ENCODE peak calls at places on chromosomes 13 and 19, in eight cellular contexts. One of them, this sample, is unnamed.

GRCh38 chr13:33110713-33111413 is 94.6 kb downstream of the KL start:
- DNase-seq in H1: no peak
- DNase-seq in suprapubic skin: no peak
- DNase-seq in K562: no peak
- DNase-seq in A549: no peak
- DNase-seq in stomach: no peak
- DNase-seq in upper lobe of left lung: peak
- DNase-seq in transverse colon: no peak
- DNase-seq in this sample: no peak

GRCh38 chr13:40271931-40272775 is 394.3 kb downstream of the FOXO1 start:
- DNase-seq in H1: no peak
- DNase-seq in suprapubic skin: peak
- DNase-seq in K562: no peak
- DNase-seq in A549: no peak
- DNase-seq in stomach: peak
- DNase-seq in upper lobe of left lung: no peak
- DNase-seq in transverse colon: peak
- DNase-seq in this sample: peak

GRCh38 chr13:73870970-73871935 is 263.0 kb downstream of the KLF12 start:
- DNase-seq in H1: no peak
- DNase-seq in suprapubic skin: no peak
- DNase-seq in K562: no peak
- DNase-seq in A549: no peak
- DNase-seq in stomach: no peak
- DNase-seq in upper lobe of left lung: no peak
- DNase-seq in transverse colon: no peak
- DNase-seq in this sample: peak

GRCh38 chr19:41325947-41326706 is 16.2 kb downstream of the CCDC97 start:
- DNase-seq in H1: peak
- DNase-seq in suprapubic skin: no peak
- DNase-seq in K562: no peak
- DNase-seq in A549: no peak
- DNase-seq in stomach: no peak
- DNase-seq in upper lobe of left lung: no peak
- DNase-seq in transverse colon: peak
- DNase-seq in this sample: no peak

GRCh38 chr19:51020988-51021651 is 1.6 kb upstream of the KLK10 start:
- DNase-seq in H1: no peak
- DNase-seq in suprapubic skin: no peak
- DNase-seq in K562: peak
- DNase-seq in A549: peak
- DNase-seq in stomach: peak
- DNase-seq in upper lobe of left lung: no peak
- DNase-seq in transverse colon: no peak
- DNase-seq in this sample: no peak

GRCh38 chr13:59843040-59843439 is 320.7 kb downstream of the DIAPH3 start:
- DNase-seq in H1: no peak
- DNase-seq in suprapubic skin: no peak
- DNase-seq in K562: no peak
- DNase-seq in A549: no peak
- DNase-seq in stomach: no peak
- DNase-seq in upper lobe of left lung: no peak
- DNase-seq in transverse colon: no peak
- DNase-seq in this sample: no peak

GRCh38 chr19:41299755-41300089 is 10.2 kb upstream of the CCDC97 start:
- DNase-seq in H1: no peak
- DNase-seq in suprapubic skin: no peak
- DNase-seq in K562: no peak
- DNase-seq in A549: no peak
- DNase-seq in stomach: peak
- DNase-seq in upper lobe of left lung: peak
- DNase-seq in transverse colon: peak
- DNase-seq in this sample: peak

GRCh38 chr13:75489502-75490263 is 7.7 kb upstream of the TBC1D4 start:
- DNase-seq in H1: no peak
- DNase-seq in suprapubic skin: no peak
- DNase-seq in K562: no peak
- DNase-seq in A549: no peak
- DNase-seq in stomach: peak
- DNase-seq in upper lobe of left lung: peak
- DNase-seq in transverse colon: peak
- DNase-seq in this sample: no peak

GRCh38 chr13:44146162-44146561 is 227.5 kb upstream of the SERP2 start:
- DNase-seq in H1: no peak
- DNase-seq in suprapubic skin: no peak
- DNase-seq in K562: no peak
- DNase-seq in A549: no peak
- DNase-seq in stomach: no peak
- DNase-seq in upper lobe of left lung: no peak
- DNase-seq in transverse colon: no peak
- DNase-seq in this sample: no peak

GRCh38 chr19:33956941-33957340 is 160.3 kb downstream of the KCTD15 start:
- DNase-seq in H1: peak
- DNase-seq in suprapubic skin: no peak
- DNase-seq in K562: no peak
- DNase-seq in A549: no peak
- DNase-seq in stomach: no peak
- DNase-seq in upper lobe of left lung: no peak
- DNase-seq in transverse colon: no peak
- DNase-seq in this sample: no peak

GRCh38 chr13:21753117-21753729 is 82.3 kb downstream of the FGF9 start:
- DNase-seq in H1: no peak
- DNase-seq in suprapubic skin: no peak
- DNase-seq in K562: no peak
- DNase-seq in A549: no peak
- DNase-seq in stomach: no peak
- DNase-seq in upper lobe of left lung: no peak
- DNase-seq in transverse colon: no peak
- DNase-seq in this sample: no peak

GRCh38 chr19:49224856-49225255 is 67.3 kb downstream of the TRPM4 start:
- DNase-seq in H1: peak
- DNase-seq in suprapubic skin: no peak
- DNase-seq in K562: peak
- DNase-seq in A549: peak
- DNase-seq in stomach: peak
- DNase-seq in upper lobe of left lung: peak
- DNase-seq in transverse colon: peak
- DNase-seq in this sample: no peak

DNA sequence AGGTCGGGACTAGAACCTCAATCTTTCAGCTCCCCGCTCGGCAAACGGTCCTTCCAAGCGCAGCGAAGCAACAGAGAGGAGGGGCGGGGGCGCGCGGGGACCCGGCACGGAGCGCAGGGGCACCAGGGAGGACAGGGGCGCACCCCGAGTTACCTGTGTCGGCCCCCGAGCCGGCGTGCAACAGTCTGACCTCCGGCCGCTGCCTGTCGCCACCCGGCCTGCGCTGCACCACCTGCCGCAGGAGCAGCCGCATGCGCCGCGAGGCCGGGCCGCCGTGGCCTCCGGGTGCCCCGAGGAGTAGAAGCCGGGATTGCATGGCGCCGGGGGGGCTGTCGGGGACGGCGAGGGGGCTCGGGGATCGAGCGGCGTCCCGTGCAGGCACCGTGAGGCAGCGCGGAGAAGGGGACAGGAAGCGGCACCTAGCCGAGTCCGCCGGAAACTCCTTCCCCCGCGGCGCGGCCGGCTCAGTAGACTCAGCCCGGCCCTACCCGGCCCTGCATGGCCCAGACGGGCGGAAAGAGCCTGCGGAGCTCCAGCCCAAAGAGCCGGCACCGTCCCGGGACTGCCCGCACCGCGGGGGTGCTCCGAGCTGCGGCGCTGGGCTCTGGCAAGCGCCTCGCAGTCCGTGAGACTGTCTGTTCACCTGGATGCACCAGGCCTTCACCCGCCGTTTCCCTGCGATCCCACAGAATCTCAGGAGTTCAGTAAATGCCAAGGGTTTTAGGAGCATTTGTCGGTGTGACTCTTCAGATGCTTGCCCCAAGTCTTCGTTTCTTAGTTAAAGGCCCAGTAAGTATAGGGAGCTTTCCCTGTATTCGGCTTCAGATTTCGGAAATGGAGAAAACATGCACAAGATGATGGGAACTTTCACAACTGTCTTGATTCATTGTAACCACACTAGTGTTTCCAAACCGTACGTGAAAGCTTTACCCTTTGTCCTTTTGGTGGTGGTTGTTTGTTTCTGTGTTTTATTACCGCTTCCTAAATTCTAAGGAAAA is at the start of gene VWA8:
- DNase-seq in H1: peak
- DNase-seq in suprapubic skin: peak
- DNase-seq in K562: peak
- DNase-seq in A549: peak
- DNase-seq in stomach: peak
- DNase-seq in upper lobe of left lung: peak
- DNase-seq in transverse colon: peak
- DNase-seq in this sample: peak
- TF ChIP-seq POLR2A in H1: no peak
- TF ChIP-seq POLR2A in suprapubic skin: peak
- TF ChIP-seq POLR2A in K562: peak
- TF ChIP-seq POLR2A in A549: peak
- TF ChIP-seq POLR2A in stomach: no peak
- TF ChIP-seq POLR2A in upper lobe of left lung: peak
- TF ChIP-seq POLR2A in transverse colon: peak
- TF ChIP-seq POLR2A in this sample: no peak

GRCh38 chr19:3695986-3696659 is 4.1 kb downstream of the PIP5K1C start:
- DNase-seq in H1: no peak
- DNase-seq in suprapubic skin: no peak
- DNase-seq in K562: no peak
- DNase-seq in A549: no peak
- DNase-seq in stomach: no peak
- DNase-seq in upper lobe of left lung: no peak
- DNase-seq in transverse colon: no peak
- DNase-seq in this sample: no peak

GRCh38 chr19:3698386-3698950 is 1.8 kb downstream of the PIP5K1C start:
- DNase-seq in H1: no peak
- DNase-seq in suprapubic skin: no peak
- DNase-seq in K562: no peak
- DNase-seq in A549: no peak
- DNase-seq in stomach: no peak
- DNase-seq in upper lobe of left lung: no peak
- DNase-seq in transverse colon: no peak
- DNase-seq in this sample: no peak

GRCh38 chr19:3696660-3696995 is 3.6 kb downstream of the PIP5K1C start:
- DNase-seq in H1: no peak
- DNase-seq in suprapubic skin: no peak
- DNase-seq in K562: no peak
- DNase-seq in A549: no peak
- DNase-seq in stomach: no peak
- DNase-seq in upper lobe of left lung: no peak
- DNase-seq in transverse colon: no peak
- DNase-seq in this sample: no peak

GRCh38 chr19:3697671-3698385 is 2.4 kb downstream of the PIP5K1C start:
- DNase-seq in H1: no peak
- DNase-seq in suprapubic skin: no peak
- DNase-seq in K562: no peak
- DNase-seq in A549: no peak
- DNase-seq in stomach: no peak
- DNase-seq in upper lobe of left lung: no peak
- DNase-seq in transverse colon: no peak
- DNase-seq in this sample: no peak

DNA sequence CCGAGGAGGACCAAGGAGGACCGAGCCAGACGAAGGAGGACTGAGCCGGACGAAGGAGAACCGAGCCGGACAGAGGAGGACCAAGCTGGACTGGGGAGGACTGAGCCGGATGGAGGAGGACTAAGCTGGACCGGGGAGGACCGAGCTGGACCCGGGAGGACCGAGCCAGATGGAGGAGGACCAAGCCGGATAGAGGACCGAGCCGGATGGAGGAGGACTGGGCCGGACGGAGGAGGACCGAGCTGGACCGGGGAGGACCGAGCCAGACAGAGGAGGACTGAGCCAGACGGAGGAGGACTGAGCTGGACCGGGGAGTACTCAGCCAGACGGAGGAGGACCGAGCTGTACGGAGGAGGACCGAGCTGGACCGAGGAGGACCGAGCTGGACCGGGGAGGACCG is 3.2 kb downstream of the PIP5K1C start:
- DNase-seq in H1: no peak
- DNase-seq in suprapubic skin: no peak
- DNase-seq in K562: no peak
- DNase-seq in A549: no peak
- DNase-seq in stomach: no peak
- DNase-seq in upper lobe of left lung: no peak
- DNase-seq in transverse colon: no peak
- DNase-seq in this sample: no peak
- TF ChIP-seq EP300 in H1: no peak
- TF ChIP-seq EP300 in suprapubic skin: no peak
- TF ChIP-seq EP300 in K562: no peak
- TF ChIP-seq EP300 in A549: no peak
- TF ChIP-seq EP300 in stomach: no peak
- TF ChIP-seq EP300 in upper lobe of left lung: no peak
- TF ChIP-seq EP300 in transverse colon: no peak
- TF ChIP-seq EP300 in this sample: no peak

GRCh38 chr19:18007605-18007938 is 398 bp upstream of the ARRDC2 start:
- DNase-seq in H1: no peak
- DNase-seq in suprapubic skin: no peak
- DNase-seq in K562: no peak
- DNase-seq in A549: no peak
- DNase-seq in stomach: no peak
- DNase-seq in upper lobe of left lung: no peak
- DNase-seq in transverse colon: no peak
- DNase-seq in this sample: no peak
- H3K27ac ChIP-seq in H1: no peak
- H3K27ac ChIP-seq in suprapubic skin: peak
- H3K27ac ChIP-seq in K562: no peak
- H3K27ac ChIP-seq in A549: peak
- H3K27ac ChIP-seq in stomach: peak
- H3K27ac ChIP-seq in upper lobe of left lung: peak
- H3K27ac ChIP-seq in transverse colon: peak
- H3K27ac ChIP-seq in this sample: peak

GRCh38 chr19:1825909-1826556 is 14.0 kb upstream of the ATP8B3 start:
- DNase-seq in H1: peak
- DNase-seq in suprapubic skin: peak
- DNase-seq in K562: peak
- DNase-seq in A549: peak
- DNase-seq in stomach: peak
- DNase-seq in upper lobe of left lung: peak
- DNase-seq in transverse colon: peak
- DNase-seq in this sample: peak

GRCh38 chr19:1827566-1828278 is 15.6 kb upstream of the ATP8B3 start:
- DNase-seq in H1: no peak
- DNase-seq in suprapubic skin: no peak
- DNase-seq in K562: no peak
- DNase-seq in A549: no peak
- DNase-seq in stomach: no peak
- DNase-seq in upper lobe of left lung: no peak
- DNase-seq in transverse colon: no peak
- DNase-seq in this sample: no peak

GRCh38 chr19:1824252-1824622 is 12.2 kb upstream of the ATP8B3 start:
- DNase-seq in H1: no peak
- DNase-seq in suprapubic skin: no peak
- DNase-seq in K562: no peak
- DNase-seq in A549: no peak
- DNase-seq in stomach: no peak
- DNase-seq in upper lobe of left lung: no peak
- DNase-seq in transverse colon: no peak
- DNase-seq in this sample: no peak

GRCh38 chr19:1828279-1829238 is 16.5 kb upstream of the ATP8B3 start:
- DNase-seq in H1: no peak
- DNase-seq in suprapubic skin: no peak
- DNase-seq in K562: no peak
- DNase-seq in A549: no peak
- DNase-seq in stomach: no peak
- DNase-seq in upper lobe of left lung: no peak
- DNase-seq in transverse colon: no peak
- DNase-seq in this sample: no peak

GRCh38 chr19:1826557-1827521 is 14.8 kb upstream of the ATP8B3 start:
- DNase-seq in H1: peak
- DNase-seq in suprapubic skin: no peak
- DNase-seq in K562: peak
- DNase-seq in A549: no peak
- DNase-seq in stomach: no peak
- DNase-seq in upper lobe of left lung: no peak
- DNase-seq in transverse colon: no peak
- DNase-seq in this sample: peak
- TF ChIP-seq POLR2A in H1: no peak
- TF ChIP-seq POLR2A in suprapubic skin: no peak
- TF ChIP-seq POLR2A in K562: peak
- TF ChIP-seq POLR2A in A549: no peak
- TF ChIP-seq POLR2A in stomach: no peak
- TF ChIP-seq POLR2A in upper lobe of left lung: no peak
- TF ChIP-seq POLR2A in transverse colon: no peak
- TF ChIP-seq POLR2A in this sample: no peak

This sample was measured in ovary.